ENCODE peak calls at places on chromosomes 13 and 19, in four cellular contexts. V, J, D and R are unnamed samples.

GRCh38 chr13:51764184-51765141 is 39.5 kb downstream of the DHRS12 start:
- DNase-seq in V (peak; percentile 65), J (no peak), D (peak; percentile 92), R (no peak)

GRCh38 chr19:40512473-40513344 is 45.9 kb downstream of the SPTBN4 start:
- DNase-seq in V (no peak), J (peak; percentile 77), D (no peak), R (no peak)

GRCh38 chr13:48896312-48896711 is 79.4 kb upstream of the FNDC3A start:
- DNase-seq in V (no peak), J (no peak), D (no peak), R (no peak)

GRCh38 chr13:111900390-111901180 is 166.4 kb upstream of the SOX1 start:
- DNase-seq in V (no peak), J (peak; percentile 43), D (no peak), R (no peak)

GRCh38 chr13:106550570-106551135 is 15.2 kb upstream of the EFNB2 start:
- DNase-seq in V (no peak), J (no peak), D (no peak), R (no peak)

GRCh38 chr19:8592231-8593009 is 15.2 kb upstream of the MYO1F start:
- DNase-seq in V (no peak), J (peak; percentile 100), D (no peak), R (peak; percentile 98)

GRCh38 chr19:18229915-18230314 is 3.7 kb upstream of the PDE4C start:
- DNase-seq in V (no peak), J (no peak), D (no peak), R (no peak)

GRCh38 chr13:33610471-33611015 is 207.4 kb upstream of the RFC3 start:
- DNase-seq in V (no peak), J (peak; percentile 56), D (peak; percentile 95), R (no peak)

GRCh38 chr13:99143904-99144303 is 56.8 kb upstream of the UBAC2 start:
- DNase-seq in V (no peak), J (no peak), D (no peak), R (no peak)

GRCh38 chr13:30006246-30006645 is 155.8 kb upstream of the UBL3 start:
- DNase-seq in V (no peak), J (no peak), D (no peak), R (no peak)

GRCh38 chr13:98481511-98481951 is 95.4 kb downstream of the STK24 start:
- DNase-seq in V (no peak), J (no peak), D (no peak), R (no peak)

GRCh38 chr13:78679329-78679728 is 20.4 kb upstream of the OBI1 start:
- DNase-seq in V (no peak), J (no peak), D (no peak), R (no peak)

GRCh38 chr19:47445937-47446402 is 25.7 kb downstream of the SLC8A2 start:
- DNase-seq in V (no peak), J (peak; percentile 65), D (no peak), R (no peak)

GRCh38 chr19:7691497-7691896 is 10.4 kb downstream of the FCER2 start:
- DNase-seq in V (no peak), J (no peak), D (no peak), R (no peak)

GRCh38 chr19:18650048-18650435 is 13.2 kb downstream of the KLHL26 start:
- DNase-seq in V (no peak), J (no peak), D (no peak), R (no peak)

GRCh38 chr13:26759156-26759906 is 1.3 kb downstream of the GPR12 start:
- DNase-seq in V (no peak), J (no peak), D (no peak), R (no peak)

GRCh38 chr19:1064661-1065605 is 2.0 kb upstream of the ARHGAP45 start:
- DNase-seq in V (no peak), J (peak; percentile 88), D (no peak), R (no peak)
- TF ChIP-seq SUZ12 in V (no peak), J (no peak), D (no peak), R (no peak)

GRCh38 chr13:75226092-75226491 is 255.9 kb downstream of the TBC1D4 start:
- DNase-seq in V (no peak), J (peak; percentile 62), D (no peak), R (no peak)

GRCh38 chr13:75222031-75222430 is 259.9 kb downstream of the TBC1D4 start:
- DNase-seq in V (no peak), J (no peak), D (no peak), R (no peak)

GRCh38 chr13:75223981-75224742 is 257.8 kb downstream of the TBC1D4 start:
- DNase-seq in V (no peak), J (no peak), D (no peak), R (no peak)

GRCh38 chr13:75226755-75227435 is 255.1 kb downstream of the TBC1D4 start:
- DNase-seq in V (no peak), J (no peak), D (no peak), R (no peak)

GRCh38 chr13:75225288-75225687 is 256.7 kb downstream of the TBC1D4 start:
- DNase-seq in V (no peak), J (no peak), D (no peak), R (no peak)
- TF ChIP-seq YY1 in V (no peak), J (no peak), D (no peak), R (no peak)

GRCh38 chr19:36152886-36153525 is 759 bp upstream of the COX7A1 start:
- DNase-seq in V (no peak), J (no peak), D (no peak), R (no peak)
- H3K9ac ChIP-seq in V (no peak overlapping the region), J (no peak overlapping the region), D (no peak overlapping the region), R (no peak overlapping the region)

DNA sequence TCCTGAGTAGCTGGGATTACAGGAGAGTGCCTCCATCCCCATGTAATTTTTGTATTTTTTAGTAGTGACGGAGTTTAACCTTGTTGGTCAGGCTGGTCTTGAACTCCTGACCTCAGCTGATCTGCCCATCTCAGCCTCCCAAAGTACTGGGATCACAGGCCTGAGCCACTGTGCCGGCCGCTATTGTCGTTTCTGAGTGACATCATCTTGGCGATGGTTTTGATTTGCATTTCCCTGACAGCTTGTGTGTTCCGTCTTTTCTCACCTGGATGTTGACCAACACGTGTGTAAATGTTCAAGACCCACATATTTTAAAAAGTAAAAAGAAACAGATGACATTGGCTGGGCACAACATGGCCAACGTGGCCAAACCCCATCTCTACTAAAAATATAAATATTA is 12.8 kb upstream of the MKNK2 start:
- DNase-seq in V (no peak), J (no peak), D (no peak), R (no peak)
- TF ChIP-seq SUZ12 in V (no peak), J (no peak), D (no peak), R (no peak)

GRCh38 chr13:75263741-75264407 is 218.1 kb downstream of the TBC1D4 start:
- DNase-seq in V (no peak), J (no peak), D (no peak), R (no peak)

GRCh38 chr13:75255159-75255558 is 226.8 kb downstream of the TBC1D4 start:
- DNase-seq in V (no peak), J (no peak), D (no peak), R (no peak)

GRCh38 chr13:75255653-75256052 is 226.3 kb downstream of the TBC1D4 start:
- DNase-seq in V (no peak), J (no peak), D (no peak), R (no peak)

GRCh38 chr13:75256922-75257321 is 225.0 kb downstream of the TBC1D4 start:
- DNase-seq in V (no peak), J (no peak), D (peak; percentile 18), R (no peak)

GRCh38 chr13:75258159-75258782 is 223.7 kb downstream of the TBC1D4 start:
- DNase-seq in V (no peak), J (no peak), D (peak; percentile 16), R (peak; percentile 22)
- TF ChIP-seq YY1 in V (no peak), J (no peak), D (no peak), R (no peak)

DNA sequence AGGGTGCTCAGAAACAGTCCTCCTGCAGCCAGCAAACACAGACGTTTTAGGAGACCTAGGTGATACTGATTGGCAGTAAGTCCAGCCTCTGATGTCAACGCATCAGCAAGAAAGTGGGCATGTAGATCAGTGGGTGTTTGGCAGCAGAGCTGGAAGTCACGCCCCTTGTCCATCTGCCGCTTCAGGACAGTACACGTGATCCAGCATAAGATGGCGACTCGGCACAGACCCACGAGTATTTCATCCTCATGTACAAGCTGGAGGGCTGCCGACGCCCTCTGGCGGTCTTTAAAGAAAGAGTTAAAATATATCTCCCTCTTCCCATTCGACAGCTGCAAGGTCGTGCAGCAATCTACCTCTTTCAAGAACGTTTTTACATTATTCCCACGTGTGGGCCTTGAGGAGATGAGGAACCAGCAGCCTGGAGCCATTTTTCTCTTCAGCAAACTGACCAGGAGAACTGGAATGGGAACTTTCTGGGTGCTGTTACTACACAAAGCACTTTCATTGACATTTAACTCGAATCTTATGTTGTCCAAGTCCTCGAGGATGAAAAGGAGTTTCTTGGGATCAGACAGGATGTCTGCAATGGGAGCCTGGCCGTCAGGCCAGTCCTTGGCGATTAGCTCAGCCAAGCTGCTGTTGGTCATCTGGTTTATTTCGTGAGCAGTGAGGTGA is 22.3 kb downstream of the NLRP11 start:
- DNase-seq in V (no peak), J (peak; percentile 44), D (peak; percentile 65), R (peak; percentile 75)
- H3K9ac ChIP-seq in V (no peak overlapping the region), J (no peak overlapping the region), D (no peak overlapping the region), R (no peak overlapping the region)

GRCh38 chr19:43595999-43596841 is at the start of the genes IRGQ and ZNF576:
- DNase-seq in V (peak; percentile 98), J (peak; percentile 100), D (peak; percentile 98), R (peak; percentile 97)

GRCh38 chr19:43595605-43595998 is 332 bp downstream of the IRGQ start:
- DNase-seq in V (no peak), J (peak; percentile 53), D (no peak), R (no peak)

GRCh38 chr19:43594710-43595604 is 977 bp downstream of the IRGQ start:
- DNase-seq in V (no peak), J (peak; percentile 83), D (peak; percentile 47), R (peak; percentile 52)

GRCh38 chr19:43598445-43599240 is 2.2 kb downstream of the ZNF576 start:
- DNase-seq in V (no peak), J (no peak), D (no peak), R (no peak)

GRCh38 chr19:43596842-43597461 is 557 bp downstream of the ZNF576 start:
- DNase-seq in V (no peak), J (no peak), D (no peak), R (no peak)
- TF ChIP-seq SUZ12 in V (no peak), J (no peak), D (no peak), R (no peak)

GRCh38 chr19:1018932-1019615 is 1.8 kb downstream of the TMEM259 start:
- DNase-seq in V (no peak), J (no peak), D (no peak), R (no peak)
- TF ChIP-seq YY1 in V (no peak), J (no peak), D (no peak), R (no peak)

DNA sequence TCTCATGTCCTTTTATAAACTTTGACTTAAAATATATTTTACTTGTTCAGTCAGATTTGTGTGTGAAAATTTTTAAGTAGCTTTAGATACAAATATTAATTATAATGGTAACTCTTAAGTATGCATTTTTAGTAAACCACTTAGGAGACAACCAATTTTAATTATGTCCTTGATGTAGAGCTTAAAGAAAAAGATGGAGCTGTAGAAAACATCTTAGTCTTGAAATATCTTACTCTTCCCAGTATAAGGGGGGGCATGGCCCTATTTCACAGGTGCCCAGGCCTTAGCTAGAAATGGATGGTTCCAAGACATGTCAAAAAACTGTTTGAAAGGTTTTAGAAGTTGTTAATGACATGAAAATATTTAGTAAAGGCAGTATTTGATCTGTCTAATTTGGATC is 43.4 kb upstream of the CEACAM21 start:
- DNase-seq in V (no peak), J (no peak), D (no peak), R (no peak)
- H3K9ac ChIP-seq in V (peak overlapping the region; percentile 71), J (no peak overlapping the region), D (no peak overlapping the region), R (no peak overlapping the region)